ENCODE peak calls at places on chromosomes 6 and 20, in eight cellular contexts. J, U, A, W, T, P, S and K are unnamed samples.

GRCh38 chr6:106097368-106098231 is 11.5 kb downstream of the PRDM1 start:
- DNase-seq in U (no peak), T (no peak), P (peak), A (no peak), W (no peak), J (peak), S (no peak), K (no peak)

GRCh38 chr6:118660218-118660569 is 8.8 kb upstream of the CEP85L start:
- DNase-seq in U (peak), T (no peak), J (no peak), P (no peak), W (no peak), S (no peak), A (no peak), K (no peak)

GRCh38 chr20:22561965-22562581 is 22.3 kb downstream of the FOXA2 start:
- DNase-seq in S (no peak), J (no peak), P (no peak), U (no peak), A (no peak), W (no peak), T (no peak), K (no peak)

GRCh38 chr6:12679291-12679690 is 37.3 kb upstream of the PHACTR1 start:
- DNase-seq in T (no peak), U (no peak), J (no peak), W (no peak), A (no peak), P (no peak), S (no peak), K (peak)

GRCh38 chr6:21753571-21754108 is 160.1 kb downstream of the SOX4 start:
- DNase-seq in J (peak), P (no peak), U (no peak), T (peak), A (no peak), W (no peak), S (no peak), K (no peak)

GRCh38 chr6:30206799-30207618 is 6.2 kb downstream of the TRIM26 start:
- DNase-seq in T (no peak), W (peak), U (peak), A (no peak), J (peak), P (peak), S (no peak), K (no peak)

GRCh38 chr20:662289-663192 is 9.5 kb upstream of the SRXN1 start:
- DNase-seq in J (no peak), P (no peak), U (no peak), T (no peak), S (no peak), A (no peak), W (no peak), K (no peak)

GRCh38 chr6:151690768-151691562 is 116.5 kb upstream of the ESR1 start:
- DNase-seq in W (no peak), U (no peak), P (no peak), S (no peak), J (peak), A (no peak), T (no peak), K (no peak)

GRCh38 chr6:130933712-130934200 is 106.5 kb downstream of the SMLR1 start:
- DNase-seq in A (peak), S (no peak), W (no peak), U (peak), T (no peak), P (peak), J (no peak), K (no peak)

GRCh38 chr6:113539202-113539601 is 317.9 kb upstream of the MARCKS start:
- DNase-seq in A (no peak), W (no peak), S (no peak), T (no peak), U (no peak), P (no peak), J (no peak), K (no peak)

GRCh38 chr20:1871807-1872455 is 23.3 kb upstream of the SIRPA start:
- DNase-seq in T (no peak), A (no peak), S (no peak), J (no peak), U (no peak), W (no peak), P (peak), K (no peak)

GRCh38 chr20:45817652-45818194 is 5.3 kb downstream of the UBE2C start:
- DNase-seq in S (no peak), W (no peak), T (peak), P (peak), U (no peak), J (peak), A (no peak), K (peak)

GRCh38 chr6:7106752-7107577 is 796 bp upstream of the RREB1 start:
- DNase-seq in S (no peak), P (peak), J (no peak), A (peak), W (no peak), U (no peak), T (no peak), K (no peak)

GRCh38 chr20:14512856-14513255 is 175.4 kb upstream of the FLRT3 start:
- DNase-seq in U (no peak), P (no peak), A (no peak), S (no peak), W (no peak), T (no peak), J (peak), K (no peak)

GRCh38 chr20:62409935-62410741 is 3.1 kb upstream of the CABLES2 start:
- DNase-seq in U (peak), T (no peak), S (no peak), A (peak), W (peak), J (peak), P (peak), K (no peak)

GRCh38 chr6:93779086-93779858 is 359.9 kb upstream of the EPHA7 start:
- DNase-seq in U (peak), W (no peak), A (no peak), J (peak), T (no peak), P (no peak), S (no peak), K (no peak)

GRCh38 chr20:39823239-39823638 is 861.1 kb downstream of the DHX35 start:
- DNase-seq in W (no peak), J (peak), T (no peak), U (no peak), P (no peak), A (no peak), S (no peak), K (peak)

GRCh38 chr20:56718816-56719215 is 89.7 kb downstream of the TFAP2C start:
- DNase-seq in J (no peak), P (no peak), U (no peak), S (no peak), W (no peak), A (no peak), T (no peak), K (no peak)

GRCh38 chr6:149936743-149937142 is 5.1 kb upstream of the ULBP2 start:
- DNase-seq in A (no peak), S (no peak), U (no peak), P (no peak), W (no peak), T (no peak), J (no peak), K (no peak)

GRCh38 chr6:2449572-2449940 is 204.2 kb upstream of the GMDS start:
- DNase-seq in J (no peak), T (no peak), P (no peak), U (no peak), S (no peak), W (no peak), A (no peak), K (no peak)
- TF ChIP-seq CTCF in J (no peak), T (no peak), P (no peak), U (no peak), S (no peak), W (no peak), A (no peak), K (no peak)

DNA sequence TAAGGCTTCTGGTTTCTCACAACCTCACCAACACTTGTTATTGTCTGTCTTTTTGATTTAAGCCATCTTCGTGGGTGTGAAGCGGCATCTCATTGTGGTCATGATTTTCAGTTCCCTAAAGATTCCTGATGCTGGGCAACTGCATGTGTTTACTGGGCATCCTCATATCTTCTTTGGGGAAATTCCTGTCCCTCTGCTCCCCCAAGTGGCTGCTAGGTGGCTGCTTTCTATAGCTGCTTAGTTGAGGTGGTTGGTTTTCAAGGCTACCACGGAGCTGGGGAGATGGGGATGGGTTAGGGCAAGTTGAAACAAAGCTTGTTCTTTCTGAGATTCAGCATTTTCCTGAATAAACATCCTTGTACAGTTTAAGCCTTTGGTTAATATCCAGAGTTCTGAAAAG is 403.9 kb upstream of the SULF2 start:
- DNase-seq in T (no peak), J (peak), P (peak), W (no peak), A (no peak), U (no peak), S (no peak), K (no peak)
- TF ChIP-seq CTCF in T (peak), J (peak), P (peak), W (no peak), A (peak), U (peak), S (no peak), K (peak)

GRCh38 chr6:18138906-18139305 is 16.0 kb downstream of the TPMT start:
- DNase-seq in T (no peak), U (no peak), A (no peak), P (no peak), S (no peak), J (no peak), W (no peak), K (no peak)
- TF ChIP-seq CTCF in T (no peak), U (no peak), A (no peak), P (no peak), S (no peak), J (no peak), W (no peak), K (no peak)

GRCh38 chr20:58246346-58246745 is 17.9 kb upstream of the ANKRD60 start:
- DNase-seq in T (no peak), W (no peak), A (no peak), S (no peak), P (peak), J (no peak), U (peak), K (no peak)
- TF ChIP-seq CTCF in T (peak), W (no peak), A (peak), S (no peak), P (peak), J (peak), U (peak), K (peak)

DNA sequence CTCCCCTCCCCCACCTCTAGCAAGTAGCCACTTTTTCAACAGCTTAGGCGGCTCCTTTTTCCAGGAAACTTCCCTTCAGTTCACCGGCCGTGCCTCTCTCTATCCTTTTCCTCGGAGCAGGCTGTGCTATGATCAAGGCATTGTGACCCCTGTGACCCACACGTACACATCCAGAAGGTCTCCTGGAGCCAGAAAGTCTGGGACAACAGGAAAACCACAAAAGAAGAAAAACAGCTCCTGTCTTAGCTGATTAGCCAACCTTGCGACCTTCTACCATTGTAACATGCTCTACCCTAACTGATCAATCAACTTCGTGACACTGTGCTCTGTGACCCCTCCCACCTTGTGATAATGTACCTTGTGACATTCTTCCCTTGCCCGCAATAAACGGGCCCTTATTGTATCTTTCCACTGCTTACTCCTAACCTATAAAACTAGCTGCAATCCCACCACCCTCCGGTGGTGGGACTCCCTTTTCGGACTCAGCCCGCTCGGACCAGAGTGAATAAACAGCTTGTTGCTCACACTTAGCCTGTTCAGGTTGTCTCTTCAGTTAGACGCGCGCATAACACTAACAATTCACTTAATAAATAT is 24.2 kb downstream of the ZNF311 start:
- DNase-seq in J (peak), A (peak), T (peak), P (peak), S (no peak), W (no peak), U (peak), K (no peak)
- TF ChIP-seq CTCF in J (peak), A (peak), T (peak), P (peak), S (no peak), W (no peak), U (peak), K (peak)